ENCODE peak calls at places on chromosome 7, in eight cellular contexts. One of them, this sample, is unnamed.

GRCh38 chr7:2873686-2874551 is 29.8 kb upstream of the GNA12 start:
- DNase-seq in A549: peak
- DNase-seq in tibial nerve: no peak
- DNase-seq in choroid plexus epithelial cell: peak
- DNase-seq in progenitor cell of endocrine pancreas: no peak
- DNase-seq in pancreas: no peak
- DNase-seq in IMR-90: peak
- DNase-seq in astrocyte of the spinal cord: peak
- DNase-seq in this sample: no peak

GRCh38 chr7:158300427-158300826 is 287.2 kb downstream of the PTPRN2 start:
- DNase-seq in A549: no peak
- DNase-seq in tibial nerve: no peak
- DNase-seq in choroid plexus epithelial cell: no peak
- DNase-seq in progenitor cell of endocrine pancreas: no peak
- DNase-seq in pancreas: no peak
- DNase-seq in IMR-90: no peak
- DNase-seq in astrocyte of the spinal cord: no peak
- DNase-seq in this sample: no peak

GRCh38 chr7:103573479-103574058 is 127.6 kb upstream of the SLC26A5 start:
- DNase-seq in A549: peak
- DNase-seq in tibial nerve: no peak
- DNase-seq in choroid plexus epithelial cell: peak
- DNase-seq in progenitor cell of endocrine pancreas: no peak
- DNase-seq in pancreas: no peak
- DNase-seq in IMR-90: peak
- DNase-seq in astrocyte of the spinal cord: peak
- DNase-seq in this sample: no peak

GRCh38 chr7:157576415-157576814 is 239.6 kb downstream of the DNAJB6 start:
- DNase-seq in A549: no peak
- DNase-seq in tibial nerve: no peak
- DNase-seq in choroid plexus epithelial cell: no peak
- DNase-seq in progenitor cell of endocrine pancreas: no peak
- DNase-seq in pancreas: peak
- DNase-seq in IMR-90: no peak
- DNase-seq in astrocyte of the spinal cord: no peak
- DNase-seq in this sample: peak

GRCh38 chr7:139730746-139731612 is 46.8 kb downstream of the HIPK2 start:
- DNase-seq in A549: no peak
- DNase-seq in tibial nerve: no peak
- DNase-seq in choroid plexus epithelial cell: peak
- DNase-seq in progenitor cell of endocrine pancreas: no peak
- DNase-seq in pancreas: peak
- DNase-seq in IMR-90: peak
- DNase-seq in astrocyte of the spinal cord: peak
- DNase-seq in this sample: no peak

GRCh38 chr7:44284881-44285541 is 40.4 kb downstream of the CAMK2B start:
- DNase-seq in A549: no peak
- DNase-seq in tibial nerve: no peak
- DNase-seq in choroid plexus epithelial cell: no peak
- DNase-seq in progenitor cell of endocrine pancreas: peak
- DNase-seq in pancreas: no peak
- DNase-seq in IMR-90: no peak
- DNase-seq in astrocyte of the spinal cord: no peak
- DNase-seq in this sample: peak

GRCh38 chr7:117123311-117123926 is 170.1 kb downstream of the ST7 start:
- DNase-seq in A549: no peak
- DNase-seq in tibial nerve: no peak
- DNase-seq in choroid plexus epithelial cell: no peak
- DNase-seq in progenitor cell of endocrine pancreas: no peak
- DNase-seq in pancreas: no peak
- DNase-seq in IMR-90: no peak
- DNase-seq in astrocyte of the spinal cord: no peak
- DNase-seq in this sample: no peak

GRCh38 chr7:144386741-144387140 is 16.8 kb downstream of the NOBOX start:
- DNase-seq in A549: no peak
- DNase-seq in tibial nerve: no peak
- DNase-seq in choroid plexus epithelial cell: peak
- DNase-seq in progenitor cell of endocrine pancreas: no peak
- DNase-seq in pancreas: no peak
- DNase-seq in IMR-90: peak
- DNase-seq in astrocyte of the spinal cord: peak
- DNase-seq in this sample: no peak

GRCh38 chr7:20035279-20035875 is 181.8 kb downstream of the MACC1 start:
- DNase-seq in A549: no peak
- DNase-seq in tibial nerve: no peak
- DNase-seq in choroid plexus epithelial cell: no peak
- DNase-seq in progenitor cell of endocrine pancreas: no peak
- DNase-seq in pancreas: no peak
- DNase-seq in IMR-90: no peak
- DNase-seq in astrocyte of the spinal cord: no peak
- DNase-seq in this sample: no peak

GRCh38 chr7:76016191-76016947 is 22.0 kb upstream of the TMEM120A start:
- DNase-seq in A549: no peak
- DNase-seq in tibial nerve: no peak
- DNase-seq in choroid plexus epithelial cell: peak
- DNase-seq in progenitor cell of endocrine pancreas: no peak
- DNase-seq in pancreas: no peak
- DNase-seq in IMR-90: peak
- DNase-seq in astrocyte of the spinal cord: no peak
- DNase-seq in this sample: no peak

GRCh38 chr7:99623702-99624447 is 7.1 kb downstream of the ZSCAN25 start:
- DNase-seq in A549: no peak
- DNase-seq in tibial nerve: no peak
- DNase-seq in choroid plexus epithelial cell: no peak
- DNase-seq in progenitor cell of endocrine pancreas: no peak
- DNase-seq in pancreas: no peak
- DNase-seq in IMR-90: no peak
- DNase-seq in astrocyte of the spinal cord: no peak
- DNase-seq in this sample: no peak

GRCh38 chr7:104967595-104967994 is 46.4 kb upstream of the KMT2E start:
- DNase-seq in A549: no peak
- DNase-seq in tibial nerve: no peak
- DNase-seq in choroid plexus epithelial cell: no peak
- DNase-seq in progenitor cell of endocrine pancreas: no peak
- DNase-seq in pancreas: no peak
- DNase-seq in IMR-90: peak
- DNase-seq in astrocyte of the spinal cord: peak
- DNase-seq in this sample: no peak

GRCh38 chr7:106779877-106780276 is 85.2 kb upstream of the PIK3CG start:
- DNase-seq in A549: peak
- DNase-seq in tibial nerve: no peak
- DNase-seq in choroid plexus epithelial cell: no peak
- DNase-seq in progenitor cell of endocrine pancreas: peak
- DNase-seq in pancreas: peak
- DNase-seq in IMR-90: no peak
- DNase-seq in astrocyte of the spinal cord: no peak
- DNase-seq in this sample: no peak

GRCh38 chr7:23593706-23594105 is 3.5 kb upstream of the CCDC126 start:
- DNase-seq in A549: no peak
- DNase-seq in tibial nerve: no peak
- DNase-seq in choroid plexus epithelial cell: no peak
- DNase-seq in progenitor cell of endocrine pancreas: no peak
- DNase-seq in pancreas: no peak
- DNase-seq in IMR-90: no peak
- DNase-seq in astrocyte of the spinal cord: no peak
- DNase-seq in this sample: no peak

GRCh38 chr7:8433477-8434289 is at the start of gene NXPH1:
- DNase-seq in A549: no peak
- DNase-seq in tibial nerve: no peak
- DNase-seq in choroid plexus epithelial cell: no peak
- DNase-seq in progenitor cell of endocrine pancreas: peak
- DNase-seq in pancreas: no peak
- DNase-seq in IMR-90: no peak
- DNase-seq in astrocyte of the spinal cord: no peak
- DNase-seq in this sample: no peak

GRCh38 chr7:29764227-29764626 is 42.1 kb upstream of the WIPF3 start:
- DNase-seq in A549: no peak
- DNase-seq in tibial nerve: no peak
- DNase-seq in choroid plexus epithelial cell: no peak
- DNase-seq in progenitor cell of endocrine pancreas: no peak
- DNase-seq in pancreas: no peak
- DNase-seq in IMR-90: no peak
- DNase-seq in astrocyte of the spinal cord: no peak
- DNase-seq in this sample: no peak
- TF ChIP-seq CTCF in A549: no peak
- TF ChIP-seq CTCF in tibial nerve: no peak
- TF ChIP-seq CTCF in choroid plexus epithelial cell: no peak
- TF ChIP-seq CTCF in progenitor cell of endocrine pancreas: peak
- TF ChIP-seq CTCF in pancreas: no peak
- TF ChIP-seq CTCF in IMR-90: no peak
- TF ChIP-seq CTCF in astrocyte of the spinal cord: no peak
- TF ChIP-seq CTCF in this sample: no peak

DNA sequence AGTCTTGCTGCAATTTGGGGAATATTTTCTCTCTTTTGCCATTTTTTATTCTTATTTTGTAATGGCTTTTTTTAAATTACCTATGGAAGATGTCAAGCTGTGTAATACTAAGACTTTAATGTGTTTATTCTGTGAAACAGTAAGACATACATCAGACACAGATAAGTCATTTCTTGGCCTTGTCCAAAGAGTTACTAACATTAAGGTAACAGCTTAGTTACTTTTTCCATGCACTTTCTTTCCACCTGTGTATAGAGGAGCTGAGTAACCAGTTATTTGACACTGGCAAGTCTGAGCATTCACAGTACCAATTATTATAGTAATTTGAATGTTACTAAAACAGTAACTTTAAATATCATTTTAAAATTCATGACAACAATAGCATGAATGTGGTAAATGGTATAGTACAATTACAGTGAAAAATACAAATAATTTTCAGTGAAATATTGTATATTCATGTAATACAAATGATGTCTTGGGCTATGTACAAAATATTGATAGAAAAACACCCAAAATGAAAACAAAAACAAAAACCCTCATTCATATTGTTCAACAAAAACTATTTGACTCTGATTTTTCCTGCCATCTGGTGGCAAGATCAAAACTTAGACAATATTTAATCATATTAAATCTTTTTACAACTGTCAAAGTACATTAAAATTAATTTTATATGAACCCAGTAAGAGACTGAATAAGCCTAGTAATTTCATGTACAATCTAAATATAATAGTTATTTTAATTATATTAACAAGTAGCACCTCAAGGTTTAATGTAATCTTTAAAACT is 259.8 kb upstream of the SEMA3A start:
- DNase-seq in A549: no peak
- DNase-seq in tibial nerve: no peak
- DNase-seq in choroid plexus epithelial cell: peak
- DNase-seq in progenitor cell of endocrine pancreas: no peak
- DNase-seq in pancreas: no peak
- DNase-seq in IMR-90: no peak
- DNase-seq in astrocyte of the spinal cord: peak
- DNase-seq in this sample: no peak
- TF ChIP-seq CTCF in A549: peak
- TF ChIP-seq CTCF in tibial nerve: peak
- TF ChIP-seq CTCF in choroid plexus epithelial cell: peak
- TF ChIP-seq CTCF in progenitor cell of endocrine pancreas: no peak
- TF ChIP-seq CTCF in pancreas: no peak
- TF ChIP-seq CTCF in IMR-90: peak
- TF ChIP-seq CTCF in astrocyte of the spinal cord: no peak
- TF ChIP-seq CTCF in this sample: no peak

DNA sequence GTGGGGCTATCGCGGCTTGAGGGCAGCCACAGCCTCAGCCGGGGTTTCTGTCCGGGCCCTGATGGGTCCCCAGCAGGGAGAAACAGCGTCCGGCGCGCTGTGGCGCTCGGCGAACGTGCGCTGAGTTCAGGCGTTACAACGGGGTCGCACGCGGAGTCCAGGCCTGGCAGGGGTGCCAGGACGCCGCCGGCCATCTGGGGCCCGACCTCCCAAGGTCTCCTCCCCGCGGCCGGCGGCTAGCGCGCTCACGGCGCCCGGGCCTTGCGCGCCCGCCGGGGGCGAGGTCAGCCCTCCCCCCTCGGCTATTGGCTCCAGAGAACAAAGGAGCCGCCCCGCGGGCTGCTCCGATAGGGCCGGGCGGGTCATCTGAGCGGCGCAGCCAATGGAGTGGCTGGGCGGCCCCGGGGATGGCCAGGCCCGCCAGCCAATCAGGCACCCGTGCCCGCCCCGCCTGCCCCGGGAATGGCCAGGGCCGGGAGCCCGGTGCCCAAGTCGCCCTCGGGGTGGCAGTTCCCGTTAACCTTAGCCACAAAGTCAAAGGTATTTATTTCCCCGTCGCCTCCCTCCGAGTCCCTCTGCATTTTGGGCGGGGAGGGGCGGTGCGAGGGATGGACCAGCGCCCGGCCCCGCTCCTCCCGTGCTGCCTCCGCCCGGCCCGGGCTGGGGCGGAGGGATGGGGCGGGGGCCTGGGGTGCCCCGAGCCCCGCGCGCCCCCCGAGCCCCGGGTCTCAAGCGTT is at the start of gene ZNF775:
- DNase-seq in A549: peak
- DNase-seq in tibial nerve: peak
- DNase-seq in choroid plexus epithelial cell: peak
- DNase-seq in progenitor cell of endocrine pancreas: peak
- DNase-seq in pancreas: peak
- DNase-seq in IMR-90: peak
- DNase-seq in astrocyte of the spinal cord: peak
- DNase-seq in this sample: peak
- TF ChIP-seq CTCF in A549: no peak
- TF ChIP-seq CTCF in tibial nerve: peak
- TF ChIP-seq CTCF in choroid plexus epithelial cell: no peak
- TF ChIP-seq CTCF in progenitor cell of endocrine pancreas: no peak
- TF ChIP-seq CTCF in pancreas: no peak
- TF ChIP-seq CTCF in IMR-90: no peak
- TF ChIP-seq CTCF in astrocyte of the spinal cord: no peak
- TF ChIP-seq CTCF in this sample: no peak

DNA sequence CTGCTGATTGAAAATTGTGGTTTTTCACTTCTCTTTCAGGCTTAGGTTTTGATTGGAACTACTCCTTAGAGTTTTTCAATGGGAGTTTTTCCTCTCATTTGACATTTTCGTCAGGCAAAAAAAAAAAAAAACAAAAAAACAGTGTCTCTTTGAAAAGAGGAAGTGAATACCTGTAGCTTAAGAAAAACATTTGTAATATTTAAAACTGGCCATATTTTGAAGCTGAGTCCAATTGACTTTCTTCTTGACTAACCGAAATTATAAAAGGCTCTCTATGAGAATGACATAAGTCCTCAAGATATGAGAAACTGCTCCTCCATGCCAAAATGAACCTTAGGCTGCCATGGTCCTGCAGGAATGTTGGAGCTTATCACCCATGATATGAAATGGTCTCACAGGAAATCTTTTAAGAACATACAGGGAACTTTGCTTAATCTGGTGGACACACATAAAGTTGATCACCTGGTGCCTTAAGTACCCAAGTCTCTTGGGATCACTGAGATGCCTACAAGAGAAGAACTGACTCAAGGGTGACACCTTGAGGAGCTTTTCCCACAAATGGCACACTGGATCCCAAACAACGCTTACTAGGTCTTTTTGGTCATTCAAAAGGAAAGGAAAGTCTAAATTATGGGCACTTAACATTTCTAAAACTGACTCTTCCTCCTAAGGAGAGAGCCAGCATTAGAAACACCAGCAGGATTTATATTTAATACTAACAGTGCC is 263.4 kb downstream of the CDC14C start:
- DNase-seq in A549: peak
- DNase-seq in tibial nerve: no peak
- DNase-seq in choroid plexus epithelial cell: no peak
- DNase-seq in progenitor cell of endocrine pancreas: no peak
- DNase-seq in pancreas: no peak
- DNase-seq in IMR-90: no peak
- DNase-seq in astrocyte of the spinal cord: no peak
- DNase-seq in this sample: no peak
- TF ChIP-seq CTCF in A549: no peak
- TF ChIP-seq CTCF in tibial nerve: no peak
- TF ChIP-seq CTCF in choroid plexus epithelial cell: no peak
- TF ChIP-seq CTCF in progenitor cell of endocrine pancreas: no peak
- TF ChIP-seq CTCF in pancreas: no peak
- TF ChIP-seq CTCF in IMR-90: no peak
- TF ChIP-seq CTCF in astrocyte of the spinal cord: no peak
- TF ChIP-seq CTCF in this sample: no peak

GRCh38 chr7:87218941-87219544 is 489 bp downstream of the TMEM243 start:
- DNase-seq in A549: peak
- DNase-seq in tibial nerve: peak
- DNase-seq in choroid plexus epithelial cell: peak
- DNase-seq in progenitor cell of endocrine pancreas: no peak
- DNase-seq in pancreas: peak
- DNase-seq in IMR-90: peak
- DNase-seq in astrocyte of the spinal cord: peak
- DNase-seq in this sample: peak
- TF ChIP-seq CTCF in A549: no peak
- TF ChIP-seq CTCF in tibial nerve: no peak
- TF ChIP-seq CTCF in choroid plexus epithelial cell: peak
- TF ChIP-seq CTCF in progenitor cell of endocrine pancreas: peak
- TF ChIP-seq CTCF in pancreas: no peak
- TF ChIP-seq CTCF in IMR-90: no peak
- TF ChIP-seq CTCF in astrocyte of the spinal cord: no peak
- TF ChIP-seq CTCF in this sample: no peak